ENCODE peak calls at places on chromosomes 5 and 9, in nine cellular contexts. One of them, this sample, is unnamed.

GRCh38 chr5:95892784-95893354 is 68.8 kb downstream of the ELL2 start:
- DNase-seq in HuH-7: peak; percentile 31
- DNase-seq in chondrocyte: no peak
- DNase-seq in glomerular endothelial cell: no peak
- DNase-seq in GM04504: no peak
- DNase-seq in AG08396: no peak
- DNase-seq in KBM-7: peak; percentile 31
- DNase-seq in GM13976: peak; percentile 56
- DNase-seq in left kidney: no peak
- DNase-seq in this sample: no peak

GRCh38 chr9:38269752-38270151 is 122.8 kb upstream of the ALDH1B1 start:
- DNase-seq in GM13976: no peak
- DNase-seq in KBM-7: no peak
- DNase-seq in chondrocyte: no peak
- DNase-seq in AG08396: no peak
- DNase-seq in GM04504: no peak
- DNase-seq in glomerular endothelial cell: no peak
- DNase-seq in HuH-7: no peak
- DNase-seq in left kidney: no peak
- DNase-seq in this sample: no peak

GRCh38 chr5:144460608-144461007 is 289.9 kb downstream of the KCTD16 start:
- DNase-seq in GM04504: no peak
- DNase-seq in AG08396: no peak
- DNase-seq in HuH-7: no peak
- DNase-seq in chondrocyte: no peak
- DNase-seq in GM13976: no peak
- DNase-seq in left kidney: no peak
- DNase-seq in KBM-7: no peak
- DNase-seq in glomerular endothelial cell: no peak
- DNase-seq in this sample: no peak

GRCh38 chr5:66223637-66224036 is 79.5 kb downstream of the SREK1 start:
- DNase-seq in GM13976: peak; percentile 23
- DNase-seq in AG08396: no peak
- DNase-seq in HuH-7: no peak
- DNase-seq in GM04504: no peak
- DNase-seq in KBM-7: peak; percentile 21
- DNase-seq in left kidney: peak; percentile 61
- DNase-seq in chondrocyte: no peak
- DNase-seq in glomerular endothelial cell: no peak
- DNase-seq in this sample: no peak

GRCh38 chr5:10018670-10019069 is 231.0 kb downstream of the ATPSCKMT start:
- DNase-seq in GM04504: peak; percentile 46
- DNase-seq in left kidney: no peak
- DNase-seq in chondrocyte: no peak
- DNase-seq in GM13976: no peak
- DNase-seq in glomerular endothelial cell: no peak
- DNase-seq in HuH-7: no peak
- DNase-seq in AG08396: peak; percentile 58
- DNase-seq in KBM-7: no peak
- DNase-seq in this sample: no peak

GRCh38 chr9:33452828-33453271 is 5.5 kb upstream of the AQP3 start:
- DNase-seq in GM13976: peak; percentile 72
- DNase-seq in glomerular endothelial cell: no peak
- DNase-seq in left kidney: peak; percentile 93
- DNase-seq in HuH-7: peak; percentile 81
- DNase-seq in KBM-7: peak; percentile 80
- DNase-seq in AG08396: peak; percentile 85
- DNase-seq in GM04504: peak; percentile 33
- DNase-seq in chondrocyte: no peak
- DNase-seq in this sample: no peak

GRCh38 chr5:10091701-10092100 is 158.0 kb downstream of the ATPSCKMT start:
- DNase-seq in HuH-7: no peak
- DNase-seq in GM13976: no peak
- DNase-seq in left kidney: no peak
- DNase-seq in AG08396: no peak
- DNase-seq in chondrocyte: no peak
- DNase-seq in glomerular endothelial cell: no peak
- DNase-seq in GM04504: no peak
- DNase-seq in KBM-7: no peak
- DNase-seq in this sample: no peak

GRCh38 chr5:175735701-175736100 is 77.8 kb downstream of the HRH2 start:
- DNase-seq in KBM-7: no peak
- DNase-seq in chondrocyte: no peak
- DNase-seq in left kidney: no peak
- DNase-seq in GM13976: no peak
- DNase-seq in HuH-7: no peak
- DNase-seq in GM04504: no peak
- DNase-seq in glomerular endothelial cell: no peak
- DNase-seq in AG08396: no peak
- DNase-seq in this sample: no peak

GRCh38 chr9:124697326-124698200 is 73.5 kb downstream of the NR6A1 start:
- DNase-seq in HuH-7: no peak
- DNase-seq in glomerular endothelial cell: no peak
- DNase-seq in left kidney: no peak
- DNase-seq in KBM-7: no peak
- DNase-seq in AG08396: no peak
- DNase-seq in chondrocyte: no peak
- DNase-seq in GM04504: no peak
- DNase-seq in GM13976: no peak
- DNase-seq in this sample: no peak

GRCh38 chr5:133992429-133993151 is 12.2 kb downstream of the VDAC1 start:
- DNase-seq in GM04504: no peak
- DNase-seq in AG08396: no peak
- DNase-seq in left kidney: peak; percentile 21
- DNase-seq in KBM-7: no peak
- DNase-seq in glomerular endothelial cell: no peak
- DNase-seq in chondrocyte: peak; percentile 72
- DNase-seq in GM13976: no peak
- DNase-seq in HuH-7: no peak
- DNase-seq in this sample: no peak

GRCh38 chr5:5103249-5103648 is 36.9 kb upstream of the ADAMTS16 start:
- DNase-seq in chondrocyte: no peak
- DNase-seq in AG08396: no peak
- DNase-seq in glomerular endothelial cell: no peak
- DNase-seq in HuH-7: no peak
- DNase-seq in KBM-7: no peak
- DNase-seq in left kidney: no peak
- DNase-seq in GM04504: no peak
- DNase-seq in GM13976: no peak
- DNase-seq in this sample: no peak

GRCh38 chr5:96691503-96692303 is 29.5 kb downstream of the CAST start:
- DNase-seq in GM13976: no peak
- DNase-seq in GM04504: peak; percentile 52
- DNase-seq in chondrocyte: no peak
- DNase-seq in HuH-7: peak; percentile 13
- DNase-seq in KBM-7: no peak
- DNase-seq in AG08396: no peak
- DNase-seq in glomerular endothelial cell: no peak
- DNase-seq in left kidney: no peak
- DNase-seq in this sample: no peak

GRCh38 chr9:22446950-22447606 is 454 bp downstream of the DMRTA1 start:
- DNase-seq in glomerular endothelial cell: no peak
- DNase-seq in GM13976: peak; percentile 32
- DNase-seq in GM04504: no peak
- DNase-seq in chondrocyte: peak; percentile 90
- DNase-seq in HuH-7: peak; percentile 63
- DNase-seq in KBM-7: peak; percentile 82
- DNase-seq in left kidney: peak; percentile 94
- DNase-seq in AG08396: peak; percentile 63
- DNase-seq in this sample: no peak

GRCh38 chr5:111999286-111999685 is 242.3 kb upstream of the NREP start:
- DNase-seq in KBM-7: no peak
- DNase-seq in AG08396: peak; percentile 19
- DNase-seq in glomerular endothelial cell: no peak
- DNase-seq in chondrocyte: no peak
- DNase-seq in left kidney: peak; percentile 23
- DNase-seq in GM04504: no peak
- DNase-seq in HuH-7: no peak
- DNase-seq in GM13976: no peak
- DNase-seq in this sample: no peak

GRCh38 chr9:108854094-108854493 is 1.7 kb downstream of the ACTL7B start:
- DNase-seq in AG08396: no peak
- DNase-seq in chondrocyte: no peak
- DNase-seq in GM04504: no peak
- DNase-seq in left kidney: no peak
- DNase-seq in HuH-7: peak; percentile 91
- DNase-seq in glomerular endothelial cell: no peak
- DNase-seq in KBM-7: no peak
- DNase-seq in GM13976: no peak
- DNase-seq in this sample: no peak

GRCh38 chr5:111680737-111681413 is 76.1 kb downstream of the NREP start:
- DNase-seq in AG08396: peak; percentile 59
- DNase-seq in glomerular endothelial cell: peak; percentile 94
- DNase-seq in GM13976: no peak
- DNase-seq in left kidney: peak; percentile 86
- DNase-seq in chondrocyte: no peak
- DNase-seq in HuH-7: peak; percentile 33
- DNase-seq in KBM-7: no peak
- DNase-seq in GM04504: peak; percentile 93
- DNase-seq in this sample: peak; percentile 74

GRCh38 chr5:83474986-83475385 is 3.4 kb downstream of the VCAN start:
- DNase-seq in glomerular endothelial cell: no peak
- DNase-seq in GM13976: no peak
- DNase-seq in AG08396: no peak
- DNase-seq in GM04504: no peak
- DNase-seq in KBM-7: no peak
- DNase-seq in left kidney: peak; percentile 34
- DNase-seq in HuH-7: no peak
- DNase-seq in chondrocyte: no peak
- DNase-seq in this sample: no peak

GRCh38 chr9:87862536-87863268 is 20.0 kb upstream of the SPATA31E1 start:
- DNase-seq in GM13976: no peak
- DNase-seq in left kidney: no peak
- DNase-seq in KBM-7: no peak
- DNase-seq in GM04504: peak; percentile 44
- DNase-seq in glomerular endothelial cell: no peak
- DNase-seq in chondrocyte: no peak
- DNase-seq in HuH-7: no peak
- DNase-seq in AG08396: peak; percentile 75
- DNase-seq in this sample: no peak

GRCh38 chr5:131628990-131629389 is 6.0 kb downstream of the RAPGEF6 start:
- DNase-seq in left kidney: no peak
- DNase-seq in GM04504: peak; percentile 33
- DNase-seq in glomerular endothelial cell: no peak
- DNase-seq in GM13976: no peak
- DNase-seq in chondrocyte: no peak
- DNase-seq in AG08396: no peak
- DNase-seq in HuH-7: no peak
- DNase-seq in KBM-7: no peak
- DNase-seq in this sample: no peak

GRCh38 chr5:142115937-142116614 is 7.5 kb downstream of the NDFIP1 start:
- DNase-seq in GM13976: no peak
- DNase-seq in GM04504: no peak
- DNase-seq in glomerular endothelial cell: no peak
- DNase-seq in HuH-7: no peak
- DNase-seq in left kidney: no peak
- DNase-seq in chondrocyte: no peak
- DNase-seq in KBM-7: no peak
- DNase-seq in AG08396: no peak
- DNase-seq in this sample: no peak

GRCh38 chr5:58958701-58959100 is 375.8 kb downstream of the RAB3C start:
- DNase-seq in left kidney: peak; percentile 23
- DNase-seq in glomerular endothelial cell: no peak
- DNase-seq in GM13976: no peak
- DNase-seq in HuH-7: no peak
- DNase-seq in AG08396: no peak
- DNase-seq in chondrocyte: no peak
- DNase-seq in GM04504: no peak
- DNase-seq in KBM-7: no peak
- DNase-seq in this sample: no peak

GRCh38 chr5:10756539-10756938 is 4.5 kb downstream of the DAP start:
- DNase-seq in KBM-7: no peak
- DNase-seq in glomerular endothelial cell: no peak
- DNase-seq in GM13976: no peak
- DNase-seq in HuH-7: no peak
- DNase-seq in left kidney: peak; percentile 55
- DNase-seq in GM04504: peak; percentile 42
- DNase-seq in chondrocyte: no peak
- DNase-seq in AG08396: peak; percentile 41
- DNase-seq in this sample: no peak

GRCh38 chr5:151886741-151887261 is 37.9 kb downstream of the GLRA1 start:
- DNase-seq in HuH-7: no peak
- DNase-seq in KBM-7: no peak
- DNase-seq in chondrocyte: no peak
- DNase-seq in AG08396: no peak
- DNase-seq in GM04504: no peak
- DNase-seq in GM13976: no peak
- DNase-seq in glomerular endothelial cell: no peak
- DNase-seq in left kidney: no peak
- DNase-seq in this sample: no peak

GRCh38 chr9:137371966-137372651 is 50.9 kb downstream of the EXD3 start:
- DNase-seq in GM13976: no peak
- DNase-seq in chondrocyte: no peak
- DNase-seq in glomerular endothelial cell: no peak
- DNase-seq in AG08396: no peak
- DNase-seq in KBM-7: no peak
- DNase-seq in GM04504: no peak
- DNase-seq in HuH-7: no peak
- DNase-seq in left kidney: no peak
- DNase-seq in this sample: peak; percentile 52

GRCh38 chr5:28903643-28904042 is 1865.3 kb upstream of the CDH9 start:
- DNase-seq in chondrocyte: no peak
- DNase-seq in HuH-7: no peak
- DNase-seq in left kidney: no peak
- DNase-seq in KBM-7: no peak
- DNase-seq in GM04504: no peak
- DNase-seq in glomerular endothelial cell: no peak
- DNase-seq in GM13976: no peak
- DNase-seq in AG08396: no peak
- DNase-seq in this sample: no peak

GRCh38 chr5:112757468-112758208 is 20.0 kb downstream of the APC start:
- DNase-seq in GM04504: peak; percentile 32
- DNase-seq in HuH-7: peak; percentile 15
- DNase-seq in chondrocyte: no peak
- DNase-seq in glomerular endothelial cell: peak; percentile 41
- DNase-seq in KBM-7: peak; percentile 75
- DNase-seq in GM13976: peak; percentile 46
- DNase-seq in left kidney: peak; percentile 80
- DNase-seq in AG08396: peak; percentile 18
- DNase-seq in this sample: no peak

GRCh38 chr9:108919517-108919916 is 14.4 kb downstream of the ELP1 start:
- DNase-seq in GM13976: no peak
- DNase-seq in glomerular endothelial cell: no peak
- DNase-seq in KBM-7: no peak
- DNase-seq in left kidney: no peak
- DNase-seq in GM04504: no peak
- DNase-seq in HuH-7: peak; percentile 59
- DNase-seq in AG08396: no peak
- DNase-seq in chondrocyte: no peak
- DNase-seq in this sample: no peak

GRCh38 chr5:6704361-6704851 is 8.8 kb upstream of the TENT4A start:
- DNase-seq in HuH-7: no peak
- DNase-seq in GM04504: peak; percentile 78
- DNase-seq in AG08396: peak; percentile 85
- DNase-seq in GM13976: no peak
- DNase-seq in glomerular endothelial cell: no peak
- DNase-seq in chondrocyte: no peak
- DNase-seq in KBM-7: no peak
- DNase-seq in left kidney: no peak
- DNase-seq in this sample: peak; percentile 94

GRCh38 chr9:124311283-124311682 is 53.5 kb downstream of the NEK6 start:
- DNase-seq in KBM-7: no peak
- DNase-seq in GM13976: no peak
- DNase-seq in GM04504: no peak
- DNase-seq in AG08396: no peak
- DNase-seq in HuH-7: no peak
- DNase-seq in glomerular endothelial cell: no peak
- DNase-seq in left kidney: no peak
- DNase-seq in chondrocyte: no peak
- DNase-seq in this sample: no peak

GRCh38 chr9:121350993-121351561 is 19.0 kb downstream of the STOM start:
- DNase-seq in HuH-7: no peak
- DNase-seq in GM04504: peak; percentile 92
- DNase-seq in KBM-7: peak; percentile 56
- DNase-seq in chondrocyte: no peak
- DNase-seq in glomerular endothelial cell: peak; percentile 92
- DNase-seq in AG08396: peak; percentile 59
- DNase-seq in GM13976: no peak
- DNase-seq in left kidney: peak; percentile 29
- DNase-seq in this sample: no peak

GRCh38 chr9:26551971-26552370 is 340.6 kb downstream of the CAAP1 start:
- DNase-seq in left kidney: no peak
- DNase-seq in GM13976: no peak
- DNase-seq in HuH-7: no peak
- DNase-seq in GM04504: no peak
- DNase-seq in AG08396: no peak
- DNase-seq in glomerular endothelial cell: no peak
- DNase-seq in chondrocyte: no peak
- DNase-seq in KBM-7: no peak
- DNase-seq in this sample: no peak